ENCODE peak calls at places on chromosomes 1 and 21, in six cellular contexts. R, A, Q, V, I and W are unnamed samples.

GRCh38 chr1:85654066-85654782 is 54.0 kb downstream of the ZNHIT6 start:
- DNase-seq in Q (no peak), R (no peak), V (peak; percentile 3), A (no peak), I (no peak), W (no peak)

GRCh38 chr1:58864654-58865053 is 80.8 kb upstream of the JUN start:
- DNase-seq in A (no peak), R (no peak), Q (no peak), I (no peak), V (no peak), W (no peak)

GRCh38 chr1:2132222-2133038 is 62.1 kb downstream of the FAAP20 start:
- DNase-seq in I (no peak), R (peak; percentile 42), V (peak; percentile 32), Q (no peak), A (no peak), W (no peak)

GRCh38 chr1:30475201-30475600 is 248.2 kb downstream of the MATN1 start:
- DNase-seq in R (no peak), A (no peak), Q (no peak), I (no peak), V (no peak), W (no peak)

GRCh38 chr1:156893048-156893953 is at the start of gene PEAR1:
- DNase-seq in V (no peak), I (no peak), R (peak; percentile 25), Q (no peak), A (no peak), W (no peak)

GRCh38 chr21:36709868-36710728 is 11.2 kb downstream of the SIM2 start:
- DNase-seq in I (no peak), Q (no peak), R (no peak), V (no peak), A (no peak), W (peak; percentile 69)

GRCh38 chr1:81556968-81557367 is 243.8 kb upstream of the ADGRL2 start:
- DNase-seq in A (no peak), V (no peak), R (no peak), I (no peak), Q (no peak), W (no peak)

GRCh38 chr1:160629286-160630210 is 17.3 kb downstream of the SLAMF1 start:
- DNase-seq in Q (peak; percentile 77), R (no peak), V (no peak), I (no peak), A (no peak), W (no peak)

GRCh38 chr1:220313576-220313975 is 41.3 kb upstream of the RAB3GAP2 start:
- DNase-seq in R (no peak), A (no peak), Q (no peak), V (no peak), I (no peak), W (no peak)

GRCh38 chr1:47655521-47656300 is 217.9 kb downstream of the FOXD2 start:
- DNase-seq in R (no peak), V (no peak), Q (no peak), I (no peak), A (no peak), W (peak; percentile 57)

GRCh38 chr1:11984121-11984520 is 3.9 kb downstream of the MFN2 start:
- DNase-seq in V (no peak), A (no peak), Q (no peak), R (no peak), I (no peak), W (no peak)

GRCh38 chr1:41977329-41977728 is 58.6 kb upstream of the HIVEP3 start:
- DNase-seq in I (no peak), R (no peak), A (no peak), Q (no peak), V (no peak), W (peak; percentile 36)

GRCh38 chr1:42937141-42937696 is 21.4 kb downstream of the SLC2A1 start:
- DNase-seq in I (no peak), A (peak; percentile 73), R (no peak), Q (no peak), V (peak; percentile 80), W (no peak)

GRCh38 chr1:198024782-198025181 is 107.6 kb downstream of the LHX9 start:
- DNase-seq in V (no peak), R (no peak), I (no peak), A (peak; percentile 19), Q (no peak), W (no peak)

GRCh38 chr1:227942021-227942715 is 5.6 kb downstream of the WNT9A start:
- DNase-seq in V (no peak), R (no peak), A (peak; percentile 22), Q (no peak), I (peak; percentile 23), W (peak; percentile 80)

GRCh38 chr1:91803847-91804545 is 82.0 kb downstream of the TGFBR3 start:
- DNase-seq in R (no peak), Q (peak; percentile 73), V (no peak), I (peak; percentile 52), A (no peak), W (no peak)

GRCh38 chr21:44972301-44972814 is 32.5 kb downstream of the SLX9 start:
- DNase-seq in R (no peak), A (no peak), V (no peak), Q (no peak), I (no peak), W (no peak)

GRCh38 chr1:39214021-39214713 is 9.7 kb downstream of the MACF1 start:
- DNase-seq in V (no peak), R (no peak), I (no peak), Q (no peak), A (no peak), W (no peak)

GRCh38 chr21:39175154-39175553 is 8.1 kb downstream of the PSMG1 start:
- DNase-seq in A (no peak), R (no peak), Q (no peak), I (no peak), V (no peak), W (no peak)